ENCODE peak calls at places on chromosomes 3 and 15, in five cellular contexts. One of them, this sample, is unnamed.

GRCh38 chr3:188153498-188153948 is 434 bp upstream of the LPP start:
- DNase-seq in fibroblast of the aortic adventitia: peak; percentile 95
- DNase-seq in choroid plexus epithelial cell: peak; percentile 94
- DNase-seq in mucosa of descending colon: peak; percentile 87
- DNase-seq in B cell: no peak
- DNase-seq in this sample: peak; percentile 63

GRCh38 chr3:40358454-40358853 is 28.5 kb upstream of the ENTPD3 start:
- DNase-seq in fibroblast of the aortic adventitia: no peak
- DNase-seq in choroid plexus epithelial cell: no peak
- DNase-seq in mucosa of descending colon: no peak
- DNase-seq in B cell: no peak
- DNase-seq in this sample: no peak

GRCh38 chr3:27311400-27311799 is 57.8 kb downstream of the NEK10 start:
- DNase-seq in fibroblast of the aortic adventitia: peak; percentile 73
- DNase-seq in choroid plexus epithelial cell: peak; percentile 94
- DNase-seq in mucosa of descending colon: no peak
- DNase-seq in B cell: no peak
- DNase-seq in this sample: no peak

GRCh38 chr3:4695846-4696245 is 202.7 kb downstream of the ITPR1 start:
- DNase-seq in fibroblast of the aortic adventitia: no peak
- DNase-seq in choroid plexus epithelial cell: no peak
- DNase-seq in mucosa of descending colon: no peak
- DNase-seq in B cell: no peak
- DNase-seq in this sample: no peak

GRCh38 chr3:150255416-150255815 is 152.7 kb upstream of the TSC22D2 start:
- DNase-seq in fibroblast of the aortic adventitia: no peak
- DNase-seq in choroid plexus epithelial cell: no peak
- DNase-seq in mucosa of descending colon: no peak
- DNase-seq in B cell: no peak
- DNase-seq in this sample: no peak

GRCh38 chr3:67783281-67784250 is 129.2 kb upstream of the SUCLG2 start:
- DNase-seq in fibroblast of the aortic adventitia: peak; percentile 18
- DNase-seq in choroid plexus epithelial cell: peak; percentile 28
- DNase-seq in mucosa of descending colon: no peak
- DNase-seq in B cell: no peak
- DNase-seq in this sample: no peak

GRCh38 chr3:186831795-186832194 is 10.7 kb upstream of the ADIPOQ start:
- DNase-seq in fibroblast of the aortic adventitia: no peak
- DNase-seq in choroid plexus epithelial cell: no peak
- DNase-seq in mucosa of descending colon: no peak
- DNase-seq in B cell: no peak
- DNase-seq in this sample: no peak

GRCh38 chr15:77122576-77122975 is 51.7 kb upstream of the TSPAN3 start:
- DNase-seq in fibroblast of the aortic adventitia: no peak
- DNase-seq in choroid plexus epithelial cell: no peak
- DNase-seq in mucosa of descending colon: no peak
- DNase-seq in B cell: no peak
- DNase-seq in this sample: no peak

GRCh38 chr3:157467165-157467564 is 30.5 kb downstream of the PTX3 start:
- DNase-seq in fibroblast of the aortic adventitia: peak; percentile 73
- DNase-seq in choroid plexus epithelial cell: peak; percentile 30
- DNase-seq in mucosa of descending colon: no peak
- DNase-seq in B cell: no peak
- DNase-seq in this sample: no peak

GRCh38 chr3:25427155-25428002 is 684 bp upstream of the RARB start:
- DNase-seq in fibroblast of the aortic adventitia: peak; percentile 50
- DNase-seq in choroid plexus epithelial cell: peak; percentile 80
- DNase-seq in mucosa of descending colon: no peak
- DNase-seq in B cell: no peak
- DNase-seq in this sample: no peak

GRCh38 chr15:44101944-44102343 is 93.1 kb downstream of the FRMD5 start:
- DNase-seq in fibroblast of the aortic adventitia: peak; percentile 91
- DNase-seq in choroid plexus epithelial cell: peak; percentile 84
- DNase-seq in mucosa of descending colon: no peak
- DNase-seq in B cell: no peak
- DNase-seq in this sample: no peak

GRCh38 chr3:11530153-11530721 is 113.5 kb downstream of the VGLL4 start:
- DNase-seq in fibroblast of the aortic adventitia: peak; percentile 98
- DNase-seq in choroid plexus epithelial cell: peak; percentile 100
- DNase-seq in mucosa of descending colon: no peak
- DNase-seq in B cell: no peak
- DNase-seq in this sample: peak; percentile 30

GRCh38 chr3:31960793-31961431 is 20.1 kb downstream of the OSBPL10 start:
- DNase-seq in fibroblast of the aortic adventitia: peak; percentile 67
- DNase-seq in choroid plexus epithelial cell: peak; percentile 45
- DNase-seq in mucosa of descending colon: no peak
- DNase-seq in B cell: peak; percentile 55
- DNase-seq in this sample: no peak

GRCh38 chr15:73882761-73883419 is 9.5 kb downstream of the TBC1D21 start:
- DNase-seq in fibroblast of the aortic adventitia: no peak
- DNase-seq in choroid plexus epithelial cell: no peak
- DNase-seq in mucosa of descending colon: no peak
- DNase-seq in B cell: no peak
- DNase-seq in this sample: no peak

GRCh38 chr3:149204390-149204991 is 17.1 kb downstream of the CP start:
- DNase-seq in fibroblast of the aortic adventitia: no peak
- DNase-seq in choroid plexus epithelial cell: no peak
- DNase-seq in mucosa of descending colon: no peak
- DNase-seq in B cell: peak; percentile 5
- DNase-seq in this sample: no peak

GRCh38 chr15:40697916-40698315 is 2.9 kb downstream of the RAD51 start:
- DNase-seq in fibroblast of the aortic adventitia: no peak
- DNase-seq in choroid plexus epithelial cell: no peak
- DNase-seq in mucosa of descending colon: no peak
- DNase-seq in B cell: no peak
- DNase-seq in this sample: no peak

GRCh38 chr3:165800970-165801369 is 36.3 kb downstream of the BCHE start:
- DNase-seq in fibroblast of the aortic adventitia: peak; percentile 6
- DNase-seq in choroid plexus epithelial cell: no peak
- DNase-seq in mucosa of descending colon: no peak
- DNase-seq in B cell: no peak
- DNase-seq in this sample: no peak

GRCh38 chr15:69154684-69155083 is 5.8 kb upstream of the GLCE start:
- DNase-seq in fibroblast of the aortic adventitia: peak; percentile 78
- DNase-seq in choroid plexus epithelial cell: peak; percentile 88
- DNase-seq in mucosa of descending colon: no peak
- DNase-seq in B cell: no peak
- DNase-seq in this sample: no peak

GRCh38 chr3:38648024-38648658 is 1.3 kb downstream of the SCN5A start:
- DNase-seq in fibroblast of the aortic adventitia: no peak
- DNase-seq in choroid plexus epithelial cell: no peak
- DNase-seq in mucosa of descending colon: no peak
- DNase-seq in B cell: no peak
- DNase-seq in this sample: no peak

GRCh38 chr15:59364238-59364637 is 8.4 kb downstream of the MYO1E start:
- DNase-seq in fibroblast of the aortic adventitia: peak; percentile 27
- DNase-seq in choroid plexus epithelial cell: peak; percentile 24
- DNase-seq in mucosa of descending colon: no peak
- DNase-seq in B cell: no peak
- DNase-seq in this sample: no peak

GRCh38 chr15:82044373-82045178 is 1.2 kb downstream of the MEX3B start:
- DNase-seq in fibroblast of the aortic adventitia: peak; percentile 63
- DNase-seq in choroid plexus epithelial cell: peak; percentile 73
- DNase-seq in mucosa of descending colon: peak; percentile 55
- DNase-seq in B cell: peak; percentile 25
- DNase-seq in this sample: peak; percentile 57

GRCh38 chr15:89157918-89158564 is 63.3 kb downstream of the RLBP1 start:
- DNase-seq in fibroblast of the aortic adventitia: no peak
- DNase-seq in choroid plexus epithelial cell: no peak
- DNase-seq in mucosa of descending colon: no peak
- DNase-seq in B cell: no peak
- DNase-seq in this sample: no peak

GRCh38 chr3:32454111-32454510 is 48.5 kb downstream of the CMTM6 start:
- DNase-seq in fibroblast of the aortic adventitia: no peak
- DNase-seq in choroid plexus epithelial cell: no peak
- DNase-seq in mucosa of descending colon: no peak
- DNase-seq in B cell: no peak
- DNase-seq in this sample: no peak

GRCh38 chr15:99086327-99086667 is 18.6 kb upstream of the SYNM start:
- DNase-seq in fibroblast of the aortic adventitia: no peak
- DNase-seq in choroid plexus epithelial cell: no peak
- DNase-seq in mucosa of descending colon: no peak
- DNase-seq in B cell: no peak
- DNase-seq in this sample: no peak

GRCh38 chr15:90836296-90836871 is 32.0 kb upstream of the FURIN start:
- DNase-seq in fibroblast of the aortic adventitia: peak; percentile 53
- DNase-seq in choroid plexus epithelial cell: peak; percentile 67
- DNase-seq in mucosa of descending colon: peak; percentile 29
- DNase-seq in B cell: no peak
- DNase-seq in this sample: no peak

GRCh38 chr3:67635806-67636205 is 18.6 kb downstream of the SUCLG2 start:
- DNase-seq in fibroblast of the aortic adventitia: peak; percentile 21
- DNase-seq in choroid plexus epithelial cell: peak; percentile 33
- DNase-seq in mucosa of descending colon: no peak
- DNase-seq in B cell: no peak
- DNase-seq in this sample: no peak

GRCh38 chr3:2544718-2545117 is 446.1 kb downstream of the CNTN4 start:
- DNase-seq in fibroblast of the aortic adventitia: no peak
- DNase-seq in choroid plexus epithelial cell: no peak
- DNase-seq in mucosa of descending colon: no peak
- DNase-seq in B cell: no peak
- DNase-seq in this sample: no peak

GRCh38 chr3:58308728-58309127 is 2.4 kb downstream of the HTD2 start:
- DNase-seq in fibroblast of the aortic adventitia: peak; percentile 32
- DNase-seq in choroid plexus epithelial cell: peak; percentile 44
- DNase-seq in mucosa of descending colon: no peak
- DNase-seq in B cell: no peak
- DNase-seq in this sample: no peak

GRCh38 chr3:128553560-128553959 is 60.6 kb upstream of the GATA2 start:
- DNase-seq in fibroblast of the aortic adventitia: no peak
- DNase-seq in choroid plexus epithelial cell: no peak
- DNase-seq in mucosa of descending colon: no peak
- DNase-seq in B cell: no peak
- DNase-seq in this sample: no peak

GRCh38 chr15:101037090-101037830 is 118.1 kb downstream of the LRRK1 start:
- DNase-seq in fibroblast of the aortic adventitia: no peak
- DNase-seq in choroid plexus epithelial cell: no peak
- DNase-seq in mucosa of descending colon: no peak
- DNase-seq in B cell: no peak
- DNase-seq in this sample: no peak

GRCh38 chr3:100928638-100929428 is 64.4 kb downstream of the ABI3BP start:
- DNase-seq in fibroblast of the aortic adventitia: peak; percentile 98
- DNase-seq in choroid plexus epithelial cell: peak; percentile 80
- DNase-seq in mucosa of descending colon: no peak
- DNase-seq in B cell: no peak
- DNase-seq in this sample: no peak

DNA sequence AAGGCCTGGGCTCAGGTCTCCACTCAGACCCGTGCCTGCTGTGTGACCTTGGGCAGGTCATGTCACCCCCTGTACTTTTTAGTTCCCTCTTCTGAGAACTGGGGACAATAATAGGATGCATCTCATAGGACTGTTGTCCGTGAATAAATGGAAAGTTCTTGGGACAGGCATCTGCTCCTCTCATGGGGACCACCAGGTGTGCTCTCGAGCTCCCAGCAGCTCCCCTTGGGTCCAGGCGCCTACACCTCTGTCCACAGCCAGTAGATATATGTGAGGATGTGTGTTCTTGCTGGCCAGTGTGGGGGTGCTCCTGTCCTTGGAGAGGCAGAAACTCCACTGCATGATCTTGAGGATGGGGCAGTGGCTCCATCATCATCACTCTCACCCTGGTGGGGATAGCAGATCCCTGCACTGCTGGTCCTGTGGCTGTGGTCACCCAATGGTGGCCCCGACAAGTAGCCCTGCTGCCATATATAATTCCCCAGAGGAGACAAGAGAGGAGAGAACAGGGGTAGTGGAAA is 257.6 kb upstream of the TLE3 start:
- DNase-seq in fibroblast of the aortic adventitia: no peak
- DNase-seq in choroid plexus epithelial cell: no peak
- DNase-seq in mucosa of descending colon: no peak
- DNase-seq in B cell: no peak
- DNase-seq in this sample: no peak
- TF ChIP-seq CTCF in fibroblast of the aortic adventitia: no peak
- TF ChIP-seq CTCF in choroid plexus epithelial cell: peak; percentile 41
- TF ChIP-seq CTCF in mucosa of descending colon: no peak
- TF ChIP-seq CTCF in B cell: no peak
- TF ChIP-seq CTCF in this sample: peak; percentile 29

GRCh38 chr3:193761969-193762368 is 169.0 kb downstream of the OPA1 start:
- DNase-seq in fibroblast of the aortic adventitia: no peak
- DNase-seq in choroid plexus epithelial cell: no peak
- DNase-seq in mucosa of descending colon: no peak
- DNase-seq in B cell: no peak
- DNase-seq in this sample: no peak
- TF ChIP-seq CTCF in fibroblast of the aortic adventitia: no peak
- TF ChIP-seq CTCF in choroid plexus epithelial cell: no peak
- TF ChIP-seq CTCF in mucosa of descending colon: no peak
- TF ChIP-seq CTCF in B cell: no peak
- TF ChIP-seq CTCF in this sample: no peak

GRCh38 chr3:13283877-13284264 is 136.3 kb downstream of the NUP210 start:
- DNase-seq in fibroblast of the aortic adventitia: no peak
- DNase-seq in choroid plexus epithelial cell: no peak
- DNase-seq in mucosa of descending colon: no peak
- DNase-seq in B cell: no peak
- DNase-seq in this sample: no peak

GRCh38 chr3:13282528-13282985 is 137.6 kb downstream of the NUP210 start:
- DNase-seq in fibroblast of the aortic adventitia: no peak
- DNase-seq in choroid plexus epithelial cell: no peak
- DNase-seq in mucosa of descending colon: no peak
- DNase-seq in B cell: peak; percentile 58
- DNase-seq in this sample: no peak

GRCh38 chr3:13285007-13285567 is 135.0 kb downstream of the NUP210 start:
- DNase-seq in fibroblast of the aortic adventitia: no peak
- DNase-seq in choroid plexus epithelial cell: no peak
- DNase-seq in mucosa of descending colon: no peak
- DNase-seq in B cell: no peak
- DNase-seq in this sample: no peak

GRCh38 chr3:13281657-13282527 is 138.2 kb downstream of the NUP210 start:
- DNase-seq in fibroblast of the aortic adventitia: no peak
- DNase-seq in choroid plexus epithelial cell: no peak
- DNase-seq in mucosa of descending colon: no peak
- DNase-seq in B cell: peak; percentile 29
- DNase-seq in this sample: no peak

GRCh38 chr3:13282986-13283876 is 136.9 kb downstream of the NUP210 start:
- DNase-seq in fibroblast of the aortic adventitia: no peak
- DNase-seq in choroid plexus epithelial cell: no peak
- DNase-seq in mucosa of descending colon: no peak
- DNase-seq in B cell: peak; percentile 66
- DNase-seq in this sample: no peak
- TF ChIP-seq CTCF in fibroblast of the aortic adventitia: no peak
- TF ChIP-seq CTCF in choroid plexus epithelial cell: peak; percentile 17
- TF ChIP-seq CTCF in mucosa of descending colon: no peak
- TF ChIP-seq CTCF in B cell: peak; percentile 49
- TF ChIP-seq CTCF in this sample: peak; percentile 47

DNA sequence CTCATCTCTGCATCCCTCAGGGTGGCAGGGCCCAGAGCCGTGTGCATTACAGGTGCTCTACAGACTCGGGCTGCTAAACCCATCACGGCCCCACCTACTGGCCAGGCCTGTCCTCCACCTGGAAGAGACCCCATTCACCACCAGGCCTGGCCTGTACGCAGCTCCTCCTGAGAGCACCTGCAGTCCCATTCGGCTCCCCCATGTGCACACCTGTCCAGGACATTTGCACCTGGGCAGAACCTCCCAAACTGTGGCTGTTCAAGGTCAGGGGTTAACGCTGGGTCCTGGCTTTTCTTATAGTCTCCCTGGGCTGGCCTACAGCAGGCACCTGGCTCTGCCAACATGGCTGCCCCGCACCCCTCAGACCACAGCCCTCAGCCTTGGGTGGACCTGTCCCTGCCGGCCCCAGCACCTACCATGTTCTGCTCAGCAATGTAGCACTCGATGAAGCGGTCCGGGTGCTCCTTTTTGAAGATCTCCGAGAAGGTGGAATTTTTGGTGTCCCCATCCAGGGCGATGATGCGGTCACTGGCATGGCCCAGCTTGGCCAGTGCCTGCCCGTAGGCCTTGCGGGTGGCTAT is 25.7 kb downstream of the TKT start:
- DNase-seq in fibroblast of the aortic adventitia: no peak
- DNase-seq in choroid plexus epithelial cell: no peak
- DNase-seq in mucosa of descending colon: peak; percentile 34
- DNase-seq in B cell: no peak
- DNase-seq in this sample: no peak
- TF ChIP-seq CTCF in fibroblast of the aortic adventitia: no peak
- TF ChIP-seq CTCF in choroid plexus epithelial cell: peak; percentile 35
- TF ChIP-seq CTCF in mucosa of descending colon: no peak
- TF ChIP-seq CTCF in B cell: no peak
- TF ChIP-seq CTCF in this sample: no peak